ENCODE peak calls at places on chromosome 21, in four cellular contexts. B is GM18507; D is effector memory CD8-positive, alpha-beta T cell; X is iPS-NIHi11. Y is an unnamed sample.

GRCh38 chr21:46634427-46634826 is 1.0 kb upstream of the PRMT2 start:
- DNase-seq in B (no peak), D (no peak), X (no peak), Y (no peak)

GRCh38 chr21:29359718-29360117 is 61.0 kb downstream of the BACH1 start:
- DNase-seq in B (no peak), D (no peak), X (no peak), Y (no peak)

GRCh38 chr21:43827015-43827611 is 37.7 kb downstream of the RRP1 start:
- DNase-seq in B (no peak), D (no peak), X (peak), Y (no peak)

GRCh38 chr21:35616090-35616489 is 444.2 kb downstream of the SETD4 start:
- DNase-seq in B (no peak), D (no peak), X (no peak), Y (no peak)

GRCh38 chr21:37862536-37862935 is 53.7 kb downstream of the KCNJ6 start:
- DNase-seq in B (no peak), D (no peak), X (peak), Y (peak)

GRCh38 chr21:45545236-45545570 is 3.0 kb upstream of the SLC19A1 start:
- DNase-seq in B (no peak), D (no peak), X (no peak), Y (no peak)

GRCh38 chr21:41507521-41508414 is at the start of gene TMPRSS2:
- DNase-seq in B (no peak), D (no peak), X (peak), Y (no peak)

GRCh38 chr21:39313042-39313456 is 383 bp downstream of the BRWD1 start:
- DNase-seq in B (no peak), D (no peak), X (peak), Y (no peak)

GRCh38 chr21:25421327-25422028 is 185.8 kb downstream of the MRPL39 start:
- DNase-seq in B (no peak), D (peak), X (peak), Y (peak)

GRCh38 chr21:41501919-41502318 is 6.0 kb downstream of the TMPRSS2 start:
- DNase-seq in B (no peak), D (no peak), X (no peak), Y (no peak)

GRCh38 chr21:9753943-9754342 is 767.4 kb upstream of the TPTE start:
- DNase-seq in B (no peak), D (no peak), X (no peak), Y (no peak)

GRCh38 chr21:35138665-35139381 is 89.7 kb upstream of the RUNX1 start:
- DNase-seq in B (no peak), D (no peak), X (no peak), Y (no peak)

GRCh38 chr21:31731112-31731801 is 661 bp downstream of the SCAF4 start:
- DNase-seq in B (no peak), D (peak), X (peak), Y (peak)

GRCh38 chr21:45059121-45059520 is 15.3 kb upstream of the ADARB1 start:
- DNase-seq in B (no peak), D (no peak), X (no peak), Y (peak)

GRCh38 chr21:30232011-30232410 is 16.1 kb upstream of the CLDN8 start:
- DNase-seq in B (no peak), D (no peak), X (no peak), Y (no peak)

GRCh38 chr21:26449161-26449560 is 123.9 kb downstream of the CYYR1 start:
- DNase-seq in B (no peak), D (no peak), X (no peak), Y (peak)

GRCh38 chr21:37915941-37916794 is at the start of gene KCNJ6:
- DNase-seq in B (no peak), D (no peak), X (peak), Y (peak)

GRCh38 chr21:41482321-41482720 is 25.6 kb downstream of the TMPRSS2 start:
- DNase-seq in B (no peak), D (no peak), X (no peak), Y (no peak)

GRCh38 chr21:46189213-46189958 is 5.1 kb upstream of the SPATC1L start:
- DNase-seq in B (no peak), D (no peak), X (peak), Y (no peak)

GRCh38 chr21:36909901-36910561 is 56.4 kb downstream of the HLCS start:
- DNase-seq in B (no peak), D (no peak), X (no peak), Y (no peak)